ENCODE peak calls at places on chromosomes 1 and 21, in ten cellular contexts. One of them, this sample, is unnamed. For H3K27me3, the result is how much of the 10 kb centered on the place peaks cover.

GRCh38 chr1:52142220-52143153 is 598 bp downstream of the ZFYVE9 start:
- DNase-seq in WERI-Rb-1: peak
- DNase-seq in pancreas: peak
- DNase-seq in BE2C: peak
- DNase-seq in stomach: peak
- DNase-seq in AG04450: no peak
- DNase-seq in IMR-90: peak
- DNase-seq in lung: peak
- DNase-seq in tibial nerve: no peak
- DNase-seq in endothelial cell of umbilical vein: peak
- DNase-seq in this sample: peak

GRCh38 chr21:31107871-31108270 is 69.6 kb upstream of the KRTAP19-8 start:
- DNase-seq in BE2C: no peak
- DNase-seq in pancreas: no peak
- DNase-seq in stomach: no peak
- DNase-seq in lung: no peak
- DNase-seq in WERI-Rb-1: no peak
- DNase-seq in AG04450: no peak
- DNase-seq in tibial nerve: no peak
- DNase-seq in endothelial cell of umbilical vein: no peak
- DNase-seq in IMR-90: no peak
- DNase-seq in this sample: no peak

GRCh38 chr1:19737413-19737812 is 62.3 kb downstream of the TMCO4 start:
- DNase-seq in stomach: no peak
- DNase-seq in WERI-Rb-1: peak
- DNase-seq in pancreas: no peak
- DNase-seq in tibial nerve: no peak
- DNase-seq in IMR-90: no peak
- DNase-seq in BE2C: no peak
- DNase-seq in endothelial cell of umbilical vein: no peak
- DNase-seq in lung: no peak
- DNase-seq in AG04450: no peak
- DNase-seq in this sample: peak

GRCh38 chr21:32330784-32331311 is 32.2 kb downstream of the MRAP start:
- DNase-seq in lung: no peak
- DNase-seq in AG04450: no peak
- DNase-seq in pancreas: no peak
- DNase-seq in BE2C: no peak
- DNase-seq in IMR-90: no peak
- DNase-seq in tibial nerve: no peak
- DNase-seq in stomach: no peak
- DNase-seq in endothelial cell of umbilical vein: no peak
- DNase-seq in WERI-Rb-1: no peak
- DNase-seq in this sample: no peak

GRCh38 chr1:33532936-33533335 is 60.5 kb downstream of the ZSCAN20 start:
- DNase-seq in IMR-90: no peak
- DNase-seq in tibial nerve: no peak
- DNase-seq in AG04450: no peak
- DNase-seq in endothelial cell of umbilical vein: no peak
- DNase-seq in pancreas: no peak
- DNase-seq in BE2C: no peak
- DNase-seq in stomach: no peak
- DNase-seq in WERI-Rb-1: no peak
- DNase-seq in lung: no peak
- DNase-seq in this sample: no peak

GRCh38 chr1:225577243-225577642 is 75.7 kb downstream of the ENAH start:
- DNase-seq in stomach: no peak
- DNase-seq in BE2C: no peak
- DNase-seq in WERI-Rb-1: no peak
- DNase-seq in pancreas: no peak
- DNase-seq in tibial nerve: no peak
- DNase-seq in AG04450: peak
- DNase-seq in IMR-90: peak
- DNase-seq in endothelial cell of umbilical vein: no peak
- DNase-seq in lung: no peak
- DNase-seq in this sample: no peak

GRCh38 chr1:226990133-226990716 is 50.1 kb downstream of the COQ8A start:
- DNase-seq in endothelial cell of umbilical vein: peak
- DNase-seq in lung: no peak
- DNase-seq in BE2C: peak
- DNase-seq in pancreas: peak
- DNase-seq in tibial nerve: no peak
- DNase-seq in stomach: no peak
- DNase-seq in WERI-Rb-1: no peak
- DNase-seq in IMR-90: no peak
- DNase-seq in AG04450: no peak
- DNase-seq in this sample: no peak

GRCh38 chr21:31671931-31672330 is 12.4 kb downstream of the SOD1 start:
- DNase-seq in WERI-Rb-1: no peak
- DNase-seq in pancreas: no peak
- DNase-seq in stomach: no peak
- DNase-seq in tibial nerve: no peak
- DNase-seq in IMR-90: no peak
- DNase-seq in BE2C: no peak
- DNase-seq in AG04450: no peak
- DNase-seq in lung: no peak
- DNase-seq in endothelial cell of umbilical vein: no peak
- DNase-seq in this sample: no peak

GRCh38 chr1:107750364-107750959 is 214.5 kb downstream of the VAV3 start:
- DNase-seq in BE2C: peak
- DNase-seq in IMR-90: peak
- DNase-seq in pancreas: peak
- DNase-seq in lung: peak
- DNase-seq in WERI-Rb-1: peak
- DNase-seq in AG04450: peak
- DNase-seq in endothelial cell of umbilical vein: peak
- DNase-seq in stomach: peak
- DNase-seq in tibial nerve: peak
- DNase-seq in this sample: peak

GRCh38 chr1:169392406-169392805 is 24.4 kb downstream of the BLZF1 start:
- DNase-seq in IMR-90: no peak
- DNase-seq in WERI-Rb-1: no peak
- DNase-seq in stomach: no peak
- DNase-seq in tibial nerve: no peak
- DNase-seq in AG04450: no peak
- DNase-seq in pancreas: no peak
- DNase-seq in endothelial cell of umbilical vein: no peak
- DNase-seq in lung: no peak
- DNase-seq in BE2C: no peak
- DNase-seq in this sample: no peak

GRCh38 chr1:173269490-173270230 is 62.5 kb upstream of the TNFSF4 start:
- DNase-seq in WERI-Rb-1: no peak
- DNase-seq in BE2C: no peak
- DNase-seq in IMR-90: peak
- DNase-seq in stomach: no peak
- DNase-seq in pancreas: no peak
- DNase-seq in endothelial cell of umbilical vein: peak
- DNase-seq in AG04450: peak
- DNase-seq in tibial nerve: no peak
- DNase-seq in lung: no peak
- DNase-seq in this sample: no peak

GRCh38 chr1:17520041-17520440 is 19.5 kb upstream of the ARHGEF10L start:
- DNase-seq in WERI-Rb-1: no peak
- DNase-seq in IMR-90: no peak
- DNase-seq in BE2C: no peak
- DNase-seq in stomach: peak
- DNase-seq in lung: no peak
- DNase-seq in tibial nerve: no peak
- DNase-seq in AG04450: no peak
- DNase-seq in endothelial cell of umbilical vein: no peak
- DNase-seq in pancreas: peak
- DNase-seq in this sample: no peak

GRCh38 chr1:25068829-25069228 is 138.8 kb upstream of the RUNX3 start:
- DNase-seq in IMR-90: no peak
- DNase-seq in lung: no peak
- DNase-seq in BE2C: no peak
- DNase-seq in stomach: no peak
- DNase-seq in AG04450: no peak
- DNase-seq in WERI-Rb-1: no peak
- DNase-seq in endothelial cell of umbilical vein: no peak
- DNase-seq in pancreas: no peak
- DNase-seq in tibial nerve: no peak
- DNase-seq in this sample: no peak
- TF ChIP-seq CTCF in IMR-90: no peak
- TF ChIP-seq CTCF in lung: no peak
- TF ChIP-seq CTCF in BE2C: no peak
- TF ChIP-seq CTCF in stomach: no peak
- TF ChIP-seq CTCF in AG04450: no peak
- TF ChIP-seq CTCF in WERI-Rb-1: peak
- TF ChIP-seq CTCF in endothelial cell of umbilical vein: no peak
- TF ChIP-seq CTCF in pancreas: no peak
- TF ChIP-seq CTCF in tibial nerve: no peak
- TF ChIP-seq CTCF in this sample: no peak

GRCh38 chr1:11858158-11858557 is 587 bp downstream of the NPPB start:
- DNase-seq in lung: no peak
- DNase-seq in BE2C: no peak
- DNase-seq in AG04450: no peak
- DNase-seq in endothelial cell of umbilical vein: no peak
- DNase-seq in tibial nerve: no peak
- DNase-seq in stomach: no peak
- DNase-seq in IMR-90: no peak
- DNase-seq in pancreas: no peak
- DNase-seq in WERI-Rb-1: no peak
- DNase-seq in this sample: no peak
- H3K27me3 ChIP-seq in lung: under half
- H3K27me3 ChIP-seq in BE2C: under half
- H3K27me3 ChIP-seq in AG04450: under half
- H3K27me3 ChIP-seq in endothelial cell of umbilical vein: under half
- H3K27me3 ChIP-seq in tibial nerve: half or more
- H3K27me3 ChIP-seq in stomach: under half
- H3K27me3 ChIP-seq in IMR-90: under half
- H3K27me3 ChIP-seq in pancreas: under half
- H3K27me3 ChIP-seq in WERI-Rb-1: under half
- H3K27me3 ChIP-seq in this sample: under half

GRCh38 chr1:201213106-201213770 is 22.6 kb downstream of the IGFN1 start:
- DNase-seq in lung: no peak
- DNase-seq in WERI-Rb-1: peak
- DNase-seq in endothelial cell of umbilical vein: no peak
- DNase-seq in tibial nerve: no peak
- DNase-seq in pancreas: no peak
- DNase-seq in IMR-90: no peak
- DNase-seq in stomach: no peak
- DNase-seq in AG04450: no peak
- DNase-seq in BE2C: no peak
- DNase-seq in this sample: no peak

GRCh38 chr1:201214886-201215285 is 24.3 kb downstream of the IGFN1 start:
- DNase-seq in endothelial cell of umbilical vein: no peak
- DNase-seq in tibial nerve: no peak
- DNase-seq in AG04450: no peak
- DNase-seq in IMR-90: no peak
- DNase-seq in stomach: peak
- DNase-seq in WERI-Rb-1: peak
- DNase-seq in pancreas: no peak
- DNase-seq in BE2C: no peak
- DNase-seq in lung: no peak
- DNase-seq in this sample: peak

GRCh38 chr1:201213926-201214325 is 23.3 kb downstream of the IGFN1 start:
- DNase-seq in stomach: peak
- DNase-seq in IMR-90: no peak
- DNase-seq in lung: no peak
- DNase-seq in tibial nerve: no peak
- DNase-seq in AG04450: no peak
- DNase-seq in pancreas: no peak
- DNase-seq in endothelial cell of umbilical vein: no peak
- DNase-seq in BE2C: no peak
- DNase-seq in WERI-Rb-1: peak
- DNase-seq in this sample: peak

GRCh38 chr1:201215531-201216357 is 25.1 kb downstream of the IGFN1 start:
- DNase-seq in tibial nerve: no peak
- DNase-seq in BE2C: no peak
- DNase-seq in pancreas: no peak
- DNase-seq in endothelial cell of umbilical vein: no peak
- DNase-seq in IMR-90: no peak
- DNase-seq in WERI-Rb-1: peak
- DNase-seq in stomach: no peak
- DNase-seq in AG04450: no peak
- DNase-seq in lung: no peak
- DNase-seq in this sample: peak

GRCh38 chr1:201214461-201214860 is 23.8 kb downstream of the IGFN1 start:
- DNase-seq in lung: no peak
- DNase-seq in BE2C: no peak
- DNase-seq in tibial nerve: no peak
- DNase-seq in AG04450: no peak
- DNase-seq in WERI-Rb-1: peak
- DNase-seq in IMR-90: no peak
- DNase-seq in pancreas: no peak
- DNase-seq in stomach: peak
- DNase-seq in endothelial cell of umbilical vein: no peak
- DNase-seq in this sample: peak
- TF ChIP-seq CTCF in lung: no peak
- TF ChIP-seq CTCF in BE2C: peak
- TF ChIP-seq CTCF in tibial nerve: no peak
- TF ChIP-seq CTCF in AG04450: no peak
- TF ChIP-seq CTCF in WERI-Rb-1: peak
- TF ChIP-seq CTCF in IMR-90: no peak
- TF ChIP-seq CTCF in pancreas: no peak
- TF ChIP-seq CTCF in stomach: no peak
- TF ChIP-seq CTCF in endothelial cell of umbilical vein: no peak
- TF ChIP-seq CTCF in this sample: no peak

GRCh38 chr1:39936724-39937491 is 18.0 kb upstream of the MFSD2A start:
- DNase-seq in AG04450: no peak
- DNase-seq in pancreas: no peak
- DNase-seq in tibial nerve: no peak
- DNase-seq in WERI-Rb-1: no peak
- DNase-seq in endothelial cell of umbilical vein: no peak
- DNase-seq in IMR-90: no peak
- DNase-seq in BE2C: no peak
- DNase-seq in lung: no peak
- DNase-seq in stomach: no peak
- DNase-seq in this sample: no peak
- H3K27me3 ChIP-seq in AG04450: under half
- H3K27me3 ChIP-seq in pancreas: under half
- H3K27me3 ChIP-seq in tibial nerve: under half
- H3K27me3 ChIP-seq in WERI-Rb-1: under half
- H3K27me3 ChIP-seq in endothelial cell of umbilical vein: under half
- H3K27me3 ChIP-seq in IMR-90: under half
- H3K27me3 ChIP-seq in BE2C: under half
- H3K27me3 ChIP-seq in lung: under half
- H3K27me3 ChIP-seq in stomach: under half
- H3K27me3 ChIP-seq in this sample: under half

DNA sequence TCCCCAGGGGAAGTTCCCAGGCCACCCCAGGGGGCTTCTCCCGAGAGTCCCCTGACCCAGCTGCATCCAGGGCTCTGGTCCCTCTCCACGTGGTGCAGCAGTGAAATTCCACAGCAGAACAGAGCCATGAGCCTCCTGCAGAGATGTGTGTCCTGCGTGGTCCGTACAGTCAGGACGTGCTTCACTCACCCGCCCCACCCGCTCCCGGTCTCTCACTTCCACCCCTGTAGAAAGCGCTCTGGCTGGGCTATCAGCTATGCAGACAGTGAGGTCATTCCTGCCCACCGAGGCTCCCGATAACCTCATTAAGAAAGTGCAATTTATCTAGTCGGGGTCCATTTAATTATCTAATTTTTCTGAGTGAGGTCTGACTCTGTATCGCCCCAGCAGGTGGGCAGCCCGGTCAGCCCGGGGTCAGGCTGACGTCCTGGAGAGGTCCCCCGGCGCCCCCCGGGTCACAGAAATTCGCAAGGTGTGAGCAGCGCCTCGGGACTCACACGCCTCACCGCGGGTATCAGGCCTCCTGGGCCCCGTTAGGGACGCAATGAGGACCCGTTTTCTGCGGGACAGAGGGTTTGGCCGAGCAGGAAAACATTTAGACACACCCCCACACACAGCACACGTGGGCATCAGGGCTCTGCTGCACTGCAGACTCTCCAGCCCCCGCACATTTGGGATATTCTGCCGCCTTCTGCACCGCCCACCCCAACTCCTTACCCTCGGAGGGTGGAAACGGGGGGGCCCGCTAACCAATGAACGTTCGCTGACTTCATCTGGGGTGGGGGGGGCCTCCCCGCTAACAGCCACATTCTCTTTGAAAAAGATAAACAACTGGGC is 76.7 kb downstream of the PRDM16 start:
- DNase-seq in tibial nerve: no peak
- DNase-seq in stomach: no peak
- DNase-seq in pancreas: no peak
- DNase-seq in BE2C: no peak
- DNase-seq in endothelial cell of umbilical vein: no peak
- DNase-seq in WERI-Rb-1: no peak
- DNase-seq in IMR-90: no peak
- DNase-seq in AG04450: no peak
- DNase-seq in lung: no peak
- DNase-seq in this sample: no peak
- TF ChIP-seq CTCF in tibial nerve: no peak
- TF ChIP-seq CTCF in stomach: no peak
- TF ChIP-seq CTCF in pancreas: no peak
- TF ChIP-seq CTCF in BE2C: no peak
- TF ChIP-seq CTCF in endothelial cell of umbilical vein: no peak
- TF ChIP-seq CTCF in WERI-Rb-1: no peak
- TF ChIP-seq CTCF in IMR-90: no peak
- TF ChIP-seq CTCF in AG04450: no peak
- TF ChIP-seq CTCF in lung: no peak
- TF ChIP-seq CTCF in this sample: no peak

This sample was measured in Caco-2.